ENCODE peak calls at places on chromosomes 3 and 15, in four cellular contexts. G is AG08396, S is cardiac septum, N is GM12865. H is an unnamed sample.

GRCh38 chr15:94579261-94579660 is 347.9 kb downstream of the MCTP2 start:
- DNase-seq in G (no peak), N (no peak), S (no peak), H (no peak)

GRCh38 chr3:166274342-166274741 is 437.1 kb upstream of the BCHE start:
- DNase-seq in S (no peak), G (peak; percentile 3), N (no peak), H (no peak)

GRCh38 chr3:167163580-167163979 is 216.5 kb downstream of the ZBBX start:
- DNase-seq in G (no peak), S (no peak), N (no peak), H (no peak)

GRCh38 chr15:63593705-63594671 is 3.2 kb upstream of the FBXL22 start:
- DNase-seq in N (no peak), S (no peak), G (no peak), H (no peak)

GRCh38 chr15:64905119-64905831 is 6.4 kb upstream of the ANKDD1A start:
- DNase-seq in S (peak; percentile 92), G (peak; percentile 88), N (peak; percentile 81), H (peak; percentile 94)

GRCh38 chr3:119098620-119099222 is 47.2 kb upstream of the TEX55 start:
- DNase-seq in S (no peak), G (peak; percentile 28), N (peak; percentile 36), H (no peak)

GRCh38 chr3:101868534-101869464 is 19.5 kb downstream of the NFKBIZ start:
- DNase-seq in G (no peak), N (no peak), S (no peak), H (no peak)

GRCh38 chr3:30469125-30469524 is 137.3 kb upstream of the TGFBR2 start:
- DNase-seq in G (no peak), S (no peak), N (no peak), H (no peak)

GRCh38 chr3:194007598-194008337 is 128.2 kb upstream of the HES1 start:
- DNase-seq in S (no peak), G (no peak), N (no peak), H (no peak)

GRCh38 chr3:159911011-159911663 is 77.5 kb upstream of the IL12A start:
- DNase-seq in G (peak; percentile 29), N (peak; percentile 78), S (no peak), H (no peak)

GRCh38 chr3:30672287-30672735 is 65.9 kb downstream of the TGFBR2 start:
- DNase-seq in N (no peak), S (no peak), G (no peak), H (no peak)

GRCh38 chr3:34676431-34676830 is 878.0 kb downstream of the PDCD6IP start:
- DNase-seq in G (no peak), S (no peak), N (no peak), H (no peak)

GRCh38 chr15:38215707-38216106 is 36.9 kb upstream of the SPRED1 start:
- DNase-seq in N (no peak), G (no peak), S (no peak), H (no peak)

GRCh38 chr15:62920569-62921502 is 121.7 kb upstream of the TPM1 start:
- DNase-seq in S (no peak), N (no peak), G (no peak), H (no peak)

GRCh38 chr15:92123848-92124631 is 269.6 kb upstream of the ST8SIA2 start:
- DNase-seq in S (no peak), N (no peak), G (no peak), H (no peak)

GRCh38 chr3:72728958-72729467 is 119.2 kb downstream of the SHQ1 start:
- DNase-seq in G (no peak), S (no peak), N (no peak), H (no peak)

GRCh38 chr3:42836545-42837123 is 27.4 kb downstream of the ACKR2 start:
- DNase-seq in N (no peak), S (no peak), G (no peak), H (no peak)

GRCh38 chr3:138378990-138379389 is 30.6 kb downstream of the MRAS start:
- DNase-seq in S (no peak), N (no peak), G (no peak), H (no peak)

GRCh38 chr3:9226326-9226725 is 23.1 kb downstream of the SRGAP3 start:
- DNase-seq in S (no peak), G (no peak), N (no peak), H (no peak)

GRCh38 chr15:68620721-68621528 is 42.1 kb downstream of the CORO2B start:
- DNase-seq in S (peak; percentile 86), G (peak; percentile 89), N (no peak), H (peak; percentile 97)

GRCh38 chr3:112171144-112171543 is 38.1 kb upstream of the GCSAM start:
- DNase-seq in S (no peak), G (no peak), N (no peak), H (no peak)

GRCh38 chr3:146845361-146845760 is 240.2 kb upstream of the PLSCR5 start:
- DNase-seq in N (no peak), G (no peak), S (no peak), H (no peak)

GRCh38 chr3:83500422-83500821 is 1458.4 kb upstream of the CADM2 start:
- DNase-seq in N (no peak), S (no peak), G (no peak), H (no peak)

GRCh38 chr3:141575879-141576743 is 89.3 kb downstream of the RASA2 start:
- DNase-seq in N (peak; percentile 33), G (peak; percentile 8), S (no peak), H (no peak)

GRCh38 chr15:55586808-55587207 is 1.3 kb downstream of the PYGO1 start:
- DNase-seq in S (no peak), G (no peak), N (no peak), H (no peak)

GRCh38 chr3:94291686-94292085 is 228.8 kb downstream of the NSUN3 start:
- DNase-seq in G (no peak), N (no peak), S (no peak), H (no peak)

GRCh38 chr3:48738926-48739616 is 22.1 kb upstream of the IP6K2 start:
- DNase-seq in S (peak; percentile 80), N (no peak), G (no peak), H (peak; percentile 43)

GRCh38 chr3:115800489-115801080 is 177.3 kb downstream of the GAP43 start:
- DNase-seq in S (no peak), G (no peak), N (no peak), H (no peak)

GRCh38 chr3:135918600-135918999 is 46.9 kb upstream of the PPP2R3A start:
- DNase-seq in N (peak; percentile 8), G (peak; percentile 32), S (no peak), H (no peak)

GRCh38 chr3:73469331-73469730 is 155.4 kb downstream of the PDZRN3 start:
- DNase-seq in N (no peak), G (no peak), S (no peak), H (no peak)

GRCh38 chr3:53802256-53802880 is 43.9 kb downstream of the CHDH start:
- DNase-seq in G (no peak), N (no peak), S (peak; percentile 51), H (no peak)

GRCh38 chr3:59850352-59850870 is 800.6 kb upstream of the CFAP20DC start:
- DNase-seq in G (no peak), N (no peak), S (no peak), H (no peak)